ENCODE peak calls at places on chromosomes 5 and 9, in six cellular contexts. One of them, this sample, is unnamed.

GRCh38 chr9:96604005-96604320 is 15.7 kb downstream of the CDC14B start:
- DNase-seq in GM12865: no peak
- DNase-seq in coronary artery: no peak
- DNase-seq in bronchial epithelial cell: no peak
- DNase-seq in choroid plexus epithelial cell: no peak
- DNase-seq in mucosa of descending colon: no peak
- DNase-seq in this sample: no peak

GRCh38 chr9:95494022-95494415 is 22.8 kb downstream of the PTCH1 start:
- DNase-seq in choroid plexus epithelial cell: no peak
- DNase-seq in mucosa of descending colon: no peak
- DNase-seq in GM12865: no peak
- DNase-seq in coronary artery: no peak
- DNase-seq in bronchial epithelial cell: no peak
- DNase-seq in this sample: no peak

GRCh38 chr9:114285166-114285867 is 37.6 kb upstream of the ORM1 start:
- DNase-seq in mucosa of descending colon: peak; percentile 62
- DNase-seq in coronary artery: peak; percentile 78
- DNase-seq in choroid plexus epithelial cell: peak; percentile 92
- DNase-seq in GM12865: no peak
- DNase-seq in bronchial epithelial cell: peak; percentile 48
- DNase-seq in this sample: no peak

GRCh38 chr5:56298329-56298962 is 65.3 kb upstream of the ANKRD55 start:
- DNase-seq in bronchial epithelial cell: no peak
- DNase-seq in coronary artery: no peak
- DNase-seq in GM12865: no peak
- DNase-seq in choroid plexus epithelial cell: no peak
- DNase-seq in mucosa of descending colon: no peak
- DNase-seq in this sample: no peak

GRCh38 chr5:147704544-147704943 is 78.0 kb downstream of the JAKMIP2 start:
- DNase-seq in choroid plexus epithelial cell: no peak
- DNase-seq in GM12865: no peak
- DNase-seq in bronchial epithelial cell: no peak
- DNase-seq in mucosa of descending colon: no peak
- DNase-seq in coronary artery: no peak
- DNase-seq in this sample: no peak

GRCh38 chr5:32942225-32942989 is 231.3 kb downstream of the NPR3 start:
- DNase-seq in GM12865: peak; percentile 66
- DNase-seq in mucosa of descending colon: no peak
- DNase-seq in bronchial epithelial cell: peak; percentile 35
- DNase-seq in choroid plexus epithelial cell: peak; percentile 39
- DNase-seq in coronary artery: no peak
- DNase-seq in this sample: peak; percentile 26

GRCh38 chr9:134725605-134725940 is 84.0 kb downstream of the COL5A1 start:
- DNase-seq in GM12865: no peak
- DNase-seq in choroid plexus epithelial cell: peak; percentile 15
- DNase-seq in bronchial epithelial cell: no peak
- DNase-seq in mucosa of descending colon: no peak
- DNase-seq in coronary artery: no peak
- DNase-seq in this sample: no peak

GRCh38 chr9:115507148-115507547 is 389.2 kb upstream of the TNC start:
- DNase-seq in coronary artery: no peak
- DNase-seq in bronchial epithelial cell: no peak
- DNase-seq in mucosa of descending colon: no peak
- DNase-seq in choroid plexus epithelial cell: no peak
- DNase-seq in GM12865: no peak
- DNase-seq in this sample: no peak

GRCh38 chr9:136826188-136826541 is 16.1 kb upstream of the AJM1 start:
- DNase-seq in choroid plexus epithelial cell: no peak
- DNase-seq in GM12865: no peak
- DNase-seq in mucosa of descending colon: no peak
- DNase-seq in bronchial epithelial cell: no peak
- DNase-seq in coronary artery: no peak
- DNase-seq in this sample: no peak

GRCh38 chr5:96280946-96281393 is 152.1 kb downstream of the PCSK1 start:
- DNase-seq in coronary artery: no peak
- DNase-seq in choroid plexus epithelial cell: no peak
- DNase-seq in mucosa of descending colon: no peak
- DNase-seq in GM12865: no peak
- DNase-seq in bronchial epithelial cell: peak; percentile 78
- DNase-seq in this sample: no peak

GRCh38 chr5:131147258-131147657 is 17.8 kb downstream of the HINT1 start:
- DNase-seq in GM12865: no peak
- DNase-seq in mucosa of descending colon: no peak
- DNase-seq in bronchial epithelial cell: no peak
- DNase-seq in choroid plexus epithelial cell: no peak
- DNase-seq in coronary artery: no peak
- DNase-seq in this sample: no peak

GRCh38 chr5:67133217-67133616 is 63.4 kb downstream of the CD180 start:
- DNase-seq in coronary artery: no peak
- DNase-seq in GM12865: no peak
- DNase-seq in bronchial epithelial cell: no peak
- DNase-seq in choroid plexus epithelial cell: no peak
- DNase-seq in mucosa of descending colon: no peak
- DNase-seq in this sample: no peak

GRCh38 chr9:119533509-119533908 is 164.3 kb upstream of the BRINP1 start:
- DNase-seq in coronary artery: no peak
- DNase-seq in GM12865: no peak
- DNase-seq in mucosa of descending colon: no peak
- DNase-seq in choroid plexus epithelial cell: no peak
- DNase-seq in bronchial epithelial cell: no peak
- DNase-seq in this sample: no peak

GRCh38 chr9:126411225-126411947 is 84.8 kb downstream of the MVB12B start:
- DNase-seq in GM12865: peak; percentile 84
- DNase-seq in choroid plexus epithelial cell: no peak
- DNase-seq in bronchial epithelial cell: peak; percentile 87
- DNase-seq in mucosa of descending colon: no peak
- DNase-seq in coronary artery: no peak
- DNase-seq in this sample: peak; percentile 70

GRCh38 chr5:138455191-138455930 is 9.9 kb upstream of the EGR1 start:
- DNase-seq in mucosa of descending colon: no peak
- DNase-seq in choroid plexus epithelial cell: no peak
- DNase-seq in coronary artery: no peak
- DNase-seq in GM12865: no peak
- DNase-seq in bronchial epithelial cell: no peak
- DNase-seq in this sample: no peak

GRCh38 chr5:95872333-95873268 is 50.1 kb upstream of the GLRX start:
- DNase-seq in coronary artery: no peak
- DNase-seq in mucosa of descending colon: no peak
- DNase-seq in bronchial epithelial cell: no peak
- DNase-seq in choroid plexus epithelial cell: no peak
- DNase-seq in GM12865: no peak
- DNase-seq in this sample: no peak

GRCh38 chr5:44388504-44389409 is 463 bp downstream of the FGF10 start:
- DNase-seq in coronary artery: peak; percentile 73
- DNase-seq in choroid plexus epithelial cell: no peak
- DNase-seq in mucosa of descending colon: no peak
- DNase-seq in GM12865: no peak
- DNase-seq in bronchial epithelial cell: no peak
- DNase-seq in this sample: no peak

GRCh38 chr9:131020388-131020787 is 11.4 kb downstream of the LAMC3 start:
- DNase-seq in coronary artery: no peak
- DNase-seq in bronchial epithelial cell: peak; percentile 48
- DNase-seq in mucosa of descending colon: no peak
- DNase-seq in GM12865: no peak
- DNase-seq in choroid plexus epithelial cell: peak; percentile 75
- DNase-seq in this sample: no peak

GRCh38 chr9:37156781-37157356 is 36.5 kb downstream of the ZCCHC7 start:
- DNase-seq in coronary artery: no peak
- DNase-seq in mucosa of descending colon: no peak
- DNase-seq in GM12865: peak; percentile 12
- DNase-seq in choroid plexus epithelial cell: peak; percentile 28
- DNase-seq in bronchial epithelial cell: peak; percentile 90
- DNase-seq in this sample: no peak

GRCh38 chr5:181187500-181188213 is 17.3 kb downstream of the TRIM7 start:
- DNase-seq in choroid plexus epithelial cell: peak; percentile 84
- DNase-seq in mucosa of descending colon: no peak
- DNase-seq in bronchial epithelial cell: peak; percentile 70
- DNase-seq in GM12865: peak; percentile 88
- DNase-seq in coronary artery: peak; percentile 87
- DNase-seq in this sample: no peak

GRCh38 chr5:93594591-93595419 is 11.8 kb downstream of the NR2F1 start:
- DNase-seq in mucosa of descending colon: peak; percentile 47
- DNase-seq in coronary artery: no peak
- DNase-seq in choroid plexus epithelial cell: peak; percentile 91
- DNase-seq in GM12865: no peak
- DNase-seq in bronchial epithelial cell: no peak
- DNase-seq in this sample: no peak

GRCh38 chr9:114089206-114089840 is 9.8 kb downstream of the KIF12 start:
- DNase-seq in mucosa of descending colon: no peak
- DNase-seq in GM12865: no peak
- DNase-seq in bronchial epithelial cell: no peak
- DNase-seq in choroid plexus epithelial cell: no peak
- DNase-seq in coronary artery: no peak
- DNase-seq in this sample: no peak

GRCh38 chr5:146098047-146098446 is 7.3 kb downstream of the PLAC8L1 start:
- DNase-seq in coronary artery: no peak
- DNase-seq in GM12865: no peak
- DNase-seq in bronchial epithelial cell: no peak
- DNase-seq in choroid plexus epithelial cell: no peak
- DNase-seq in mucosa of descending colon: no peak
- DNase-seq in this sample: no peak

GRCh38 chr9:15400281-15400941 is 22.3 kb upstream of the SNAPC3 start:
- DNase-seq in GM12865: no peak
- DNase-seq in mucosa of descending colon: no peak
- DNase-seq in bronchial epithelial cell: no peak
- DNase-seq in choroid plexus epithelial cell: peak; percentile 86
- DNase-seq in coronary artery: no peak
- DNase-seq in this sample: no peak

GRCh38 chr9:34380511-34381315 is 4.0 kb upstream of the MYORG start:
- DNase-seq in mucosa of descending colon: peak; percentile 91
- DNase-seq in choroid plexus epithelial cell: peak; percentile 81
- DNase-seq in coronary artery: peak; percentile 86
- DNase-seq in GM12865: peak; percentile 82
- DNase-seq in bronchial epithelial cell: peak; percentile 41
- DNase-seq in this sample: no peak

GRCh38 chr5:149878371-149878770 is 66.2 kb downstream of the PDE6A start:
- DNase-seq in bronchial epithelial cell: peak; percentile 54
- DNase-seq in choroid plexus epithelial cell: no peak
- DNase-seq in coronary artery: no peak
- DNase-seq in mucosa of descending colon: peak; percentile 62
- DNase-seq in GM12865: no peak
- DNase-seq in this sample: no peak

GRCh38 chr9:85401998-85402397 is 339.8 kb downstream of the AGTPBP1 start:
- DNase-seq in choroid plexus epithelial cell: no peak
- DNase-seq in bronchial epithelial cell: peak; percentile 33
- DNase-seq in GM12865: no peak
- DNase-seq in mucosa of descending colon: no peak
- DNase-seq in coronary artery: no peak
- DNase-seq in this sample: no peak

GRCh38 chr5:148912714-148913398 is 86.4 kb downstream of the ADRB2 start:
- DNase-seq in choroid plexus epithelial cell: peak; percentile 65
- DNase-seq in bronchial epithelial cell: peak; percentile 100
- DNase-seq in mucosa of descending colon: no peak
- DNase-seq in coronary artery: no peak
- DNase-seq in GM12865: no peak
- DNase-seq in this sample: no peak

GRCh38 chr5:172451771-172452197 is 2.5 kb downstream of the SH3PXD2B start:
- DNase-seq in mucosa of descending colon: no peak
- DNase-seq in GM12865: no peak
- DNase-seq in choroid plexus epithelial cell: peak; percentile 86
- DNase-seq in coronary artery: peak; percentile 84
- DNase-seq in bronchial epithelial cell: peak; percentile 90
- DNase-seq in this sample: no peak

DNA sequence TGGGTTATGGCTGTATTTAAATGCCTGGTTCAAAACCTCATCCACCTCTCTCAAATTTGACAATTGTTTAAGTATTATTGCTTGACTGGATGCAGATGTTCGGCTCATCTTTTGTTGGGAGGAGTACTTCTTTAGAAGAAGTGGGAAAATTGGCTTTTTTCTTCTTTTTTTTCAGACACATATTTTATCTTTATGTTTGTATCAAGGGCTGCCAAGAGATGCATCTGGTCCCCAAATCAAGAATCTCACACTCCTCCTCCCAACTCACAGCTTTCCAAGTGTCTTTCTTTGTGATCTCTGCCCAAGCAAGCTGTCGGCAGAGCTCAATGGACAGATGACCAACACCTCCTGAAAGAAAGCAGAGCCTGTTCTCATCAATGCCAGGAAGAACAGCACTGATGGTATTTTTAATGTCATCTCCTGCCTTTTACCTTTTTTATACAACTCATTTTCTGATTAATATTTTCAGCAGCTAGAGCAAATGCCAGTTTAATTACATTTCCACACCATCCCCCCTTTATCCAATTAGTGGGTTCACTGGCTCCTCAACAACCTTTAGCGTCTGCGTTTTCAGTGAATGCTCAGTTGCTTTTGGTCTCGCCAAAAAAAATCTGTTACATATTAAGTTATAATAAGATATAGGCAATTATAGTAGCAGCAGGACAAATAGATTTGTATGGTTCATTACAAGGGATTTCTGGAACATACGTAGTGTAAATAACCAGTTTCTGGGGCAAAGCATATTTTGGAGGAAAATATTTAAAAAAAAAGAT is 110.3 kb upstream of the SLIT3 start:
- DNase-seq in coronary artery: no peak
- DNase-seq in choroid plexus epithelial cell: no peak
- DNase-seq in mucosa of descending colon: no peak
- DNase-seq in bronchial epithelial cell: no peak
- DNase-seq in GM12865: no peak
- DNase-seq in this sample: no peak
- TF ChIP-seq CTCF in coronary artery: no peak
- TF ChIP-seq CTCF in choroid plexus epithelial cell: no peak
- TF ChIP-seq CTCF in mucosa of descending colon: no peak
- TF ChIP-seq CTCF in bronchial epithelial cell: no peak
- TF ChIP-seq CTCF in GM12865: no peak
- TF ChIP-seq CTCF in this sample: no peak

GRCh38 chr9:129775443-129775842 is 22.6 kb upstream of the PTGES start:
- DNase-seq in choroid plexus epithelial cell: no peak
- DNase-seq in bronchial epithelial cell: no peak
- DNase-seq in GM12865: no peak
- DNase-seq in mucosa of descending colon: no peak
- DNase-seq in coronary artery: no peak
- DNase-seq in this sample: no peak
- TF ChIP-seq CTCF in choroid plexus epithelial cell: no peak
- TF ChIP-seq CTCF in bronchial epithelial cell: no peak
- TF ChIP-seq CTCF in GM12865: no peak
- TF ChIP-seq CTCF in mucosa of descending colon: no peak
- TF ChIP-seq CTCF in coronary artery: no peak
- TF ChIP-seq CTCF in this sample: no peak

GRCh38 chr5:36696059-36696673 is 89.8 kb downstream of the SLC1A3 start:
- DNase-seq in coronary artery: no peak
- DNase-seq in mucosa of descending colon: no peak
- DNase-seq in bronchial epithelial cell: peak; percentile 73
- DNase-seq in choroid plexus epithelial cell: peak; percentile 84
- DNase-seq in GM12865: peak; percentile 73
- DNase-seq in this sample: peak; percentile 30
- TF ChIP-seq CTCF in coronary artery: peak; percentile 41
- TF ChIP-seq CTCF in mucosa of descending colon: peak; percentile 17
- TF ChIP-seq CTCF in bronchial epithelial cell: peak; percentile 87
- TF ChIP-seq CTCF in choroid plexus epithelial cell: peak; percentile 93
- TF ChIP-seq CTCF in GM12865: peak; percentile 68
- TF ChIP-seq CTCF in this sample: peak; percentile 76

DNA sequence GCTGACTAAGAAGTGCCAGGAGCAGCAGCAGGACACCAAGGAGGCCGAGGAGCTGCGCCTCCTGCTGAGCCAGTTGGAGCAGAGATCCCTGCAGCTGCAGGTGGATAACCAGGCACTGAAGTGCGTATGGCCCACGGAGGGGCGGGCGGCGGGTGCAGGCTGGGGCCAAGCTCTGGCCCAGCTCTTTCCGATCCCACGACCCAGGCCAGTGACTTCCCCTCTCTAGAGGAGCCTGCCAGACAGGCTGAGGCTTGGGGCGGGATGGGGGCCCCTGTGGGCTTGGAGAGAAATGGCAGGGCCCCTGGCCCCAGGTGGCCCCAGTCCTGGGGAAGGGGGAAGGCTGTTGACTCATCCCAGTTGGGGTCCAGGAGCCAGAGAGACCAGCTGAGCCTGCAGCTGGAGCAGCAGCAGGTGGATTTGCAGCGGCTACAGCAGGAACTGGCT is 3.6 kb downstream of the PTRH1 start:
- DNase-seq in choroid plexus epithelial cell: no peak
- DNase-seq in coronary artery: no peak
- DNase-seq in mucosa of descending colon: no peak
- DNase-seq in GM12865: no peak
- DNase-seq in bronchial epithelial cell: no peak
- DNase-seq in this sample: no peak
- TF ChIP-seq CTCF in choroid plexus epithelial cell: no peak
- TF ChIP-seq CTCF in coronary artery: no peak
- TF ChIP-seq CTCF in mucosa of descending colon: no peak
- TF ChIP-seq CTCF in GM12865: no peak
- TF ChIP-seq CTCF in bronchial epithelial cell: no peak
- TF ChIP-seq CTCF in this sample: no peak

This sample was measured in GM12864.